ENCODE peak calls at places on chromosomes 12 and 14, in seven cellular contexts. Z is H7; V is neuronal stem cell; D is A673; B is colonic mucosa; C is CD8-positive, alpha-beta T cell; N is upper lobe of left lung. S is an unnamed sample.

GRCh38 chr14:96624661-96625435 is 122.7 kb downstream of the PAPOLA start:
- DNase-seq in Z (peak; percentile 63), V (no peak), D (no peak), B (no peak), C (no peak), N (no peak), S (no peak)

GRCh38 chr12:48029401-48029770 is 25.1 kb upstream of the COL2A1 start:
- DNase-seq in Z (peak; percentile 30), V (no peak), D (no peak), B (no peak), C (no peak), N (no peak), S (no peak)

GRCh38 chr12:73421832-73422231 is 1115.8 kb upstream of the ATXN7L3B start:
- DNase-seq in Z (no peak), V (no peak), D (no peak), B (no peak), C (no peak), N (no peak), S (peak; percentile 79)

GRCh38 chr14:22883191-22883976 is at the start of gene REM2:
- DNase-seq in Z (peak; percentile 83), V (no peak), D (no peak), B (no peak), C (no peak), N (no peak), S (no peak)

GRCh38 chr14:96649327-96649601 is 147.1 kb downstream of the PAPOLA start:
- DNase-seq in Z (no peak), V (no peak), D (no peak), B (no peak), C (no peak), N (peak; percentile 73), S (no peak)

GRCh38 chr14:74763803-74764531 is 851 bp downstream of the YLPM1 start:
- DNase-seq in Z (peak; percentile 37), V (no peak), D (no peak), B (peak; percentile 30), C (peak; percentile 3), N (peak; percentile 21), S (peak; percentile 70)

GRCh38 chr14:56687123-56687522 is 107.5 kb downstream of the TMEM260 start:
- DNase-seq in Z (no peak), V (no peak), D (no peak), B (no peak), C (no peak), N (no peak), S (no peak)

GRCh38 chr14:101962503-101962874 is 1.9 kb upstream of the DYNC1H1 start:
- DNase-seq in Z (no peak), V (no peak), D (peak; percentile 97), B (peak; percentile 59), C (no peak), N (peak; percentile 71), S (peak; percentile 86)

GRCh38 chr12:71371132-71371531 is 68.5 kb upstream of the LGR5 start:
- DNase-seq in Z (no peak), V (no peak), D (peak; percentile 35), B (no peak), C (no peak), N (no peak), S (no peak)

GRCh38 chr14:59130472-59130871 is 58.0 kb upstream of the DAAM1 start:
- DNase-seq in Z (no peak), V (no peak), D (peak; percentile 7), B (no peak), C (no peak), N (no peak), S (no peak)

GRCh38 chr12:27779837-27780611 is at the start of the genes KLHL42 and MANSC4:
- DNase-seq in Z (peak; percentile 92), V (peak; percentile 73), D (peak; percentile 80), B (peak; percentile 64), C (peak; percentile 60), N (peak; percentile 75), S (peak; percentile 80)

GRCh38 chr14:103074699-103075341 is 9.2 kb upstream of the LBHD2 start:
- DNase-seq in Z (no peak), V (no peak), D (no peak), B (peak; percentile 79), C (no peak), N (peak; percentile 80), S (no peak)
- H3K4me3 ChIP-seq in Z (peak overlapping the region; percentile 64), V (no peak overlapping the region), D (peak overlapping the region; percentile 47), B (peak overlapping the region; percentile 40), C (peak overlapping the region; percentile 35), N (peak overlapping the region; percentile 50), S (peak overlapping the region; percentile 34)

DNA sequence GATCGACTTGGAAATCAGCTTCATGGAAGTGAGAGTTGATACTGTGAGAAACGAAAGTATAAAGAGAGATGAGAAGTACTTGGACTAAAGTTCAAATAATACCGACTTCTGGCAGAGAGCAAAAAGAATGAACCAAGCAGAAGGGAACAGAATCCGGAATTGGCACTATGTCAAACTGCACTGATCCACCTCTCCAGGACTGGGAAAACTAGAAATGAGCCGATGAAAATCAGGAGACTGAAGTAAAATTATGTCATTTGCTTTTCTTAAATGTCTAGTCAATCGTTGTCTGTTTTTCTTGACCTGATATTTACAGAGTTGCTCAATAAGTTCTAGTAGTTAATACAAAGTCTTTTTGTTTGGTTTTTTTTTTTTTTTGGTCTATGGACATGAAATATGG is 163.0 kb upstream of the FOXG1 start:
- DNase-seq in Z (no peak), V (no peak), D (no peak), B (no peak), C (no peak), N (no peak), S (peak; percentile 22)
- H3K4me3 ChIP-seq in Z (no peak overlapping the region), V (no peak overlapping the region), D (no peak overlapping the region), B (no peak overlapping the region), C (no peak overlapping the region), N (no peak overlapping the region), S (no peak overlapping the region)

GRCh38 chr14:35335388-35336092 is 43.4 kb downstream of the PSMA6 start:
- DNase-seq in Z (no peak), V (no peak), D (no peak), B (peak; percentile 97), C (no peak), N (peak; percentile 73), S (no peak)
- H3K4me3 ChIP-seq in Z (no peak overlapping the region), V (no peak overlapping the region), D (no peak overlapping the region), B (peak overlapping the region; percentile 3), C (no peak overlapping the region), N (peak overlapping the region; percentile 7), S (no peak overlapping the region)

GRCh38 chr12:41743835-41744234 is 400.8 kb downstream of the GXYLT1 start:
- DNase-seq in Z (no peak), V (no peak), D (no peak), B (no peak), C (no peak), N (no peak), S (peak; percentile 26)

GRCh38 chr12:41739066-41739465 is 405.6 kb downstream of the GXYLT1 start:
- DNase-seq in Z (no peak), V (no peak), D (no peak), B (no peak), C (no peak), N (no peak), S (peak; percentile 17)
- H3K4me3 ChIP-seq in Z (no peak overlapping the region), V (no peak overlapping the region), D (no peak overlapping the region), B (no peak overlapping the region), C (no peak overlapping the region), N (no peak overlapping the region), S (no peak overlapping the region)

GRCh38 chr12:121807656-121808347 is 4.0 kb downstream of the SETD1B start:
- DNase-seq in Z (no peak), V (no peak), D (no peak), B (no peak), C (no peak), N (no peak), S (no peak)
- H3K4me3 ChIP-seq in Z (no peak overlapping the region), V (no peak overlapping the region), D (no peak overlapping the region), B (no peak overlapping the region), C (peak overlapping the region; percentile 15), N (no peak overlapping the region), S (no peak overlapping the region)

DNA sequence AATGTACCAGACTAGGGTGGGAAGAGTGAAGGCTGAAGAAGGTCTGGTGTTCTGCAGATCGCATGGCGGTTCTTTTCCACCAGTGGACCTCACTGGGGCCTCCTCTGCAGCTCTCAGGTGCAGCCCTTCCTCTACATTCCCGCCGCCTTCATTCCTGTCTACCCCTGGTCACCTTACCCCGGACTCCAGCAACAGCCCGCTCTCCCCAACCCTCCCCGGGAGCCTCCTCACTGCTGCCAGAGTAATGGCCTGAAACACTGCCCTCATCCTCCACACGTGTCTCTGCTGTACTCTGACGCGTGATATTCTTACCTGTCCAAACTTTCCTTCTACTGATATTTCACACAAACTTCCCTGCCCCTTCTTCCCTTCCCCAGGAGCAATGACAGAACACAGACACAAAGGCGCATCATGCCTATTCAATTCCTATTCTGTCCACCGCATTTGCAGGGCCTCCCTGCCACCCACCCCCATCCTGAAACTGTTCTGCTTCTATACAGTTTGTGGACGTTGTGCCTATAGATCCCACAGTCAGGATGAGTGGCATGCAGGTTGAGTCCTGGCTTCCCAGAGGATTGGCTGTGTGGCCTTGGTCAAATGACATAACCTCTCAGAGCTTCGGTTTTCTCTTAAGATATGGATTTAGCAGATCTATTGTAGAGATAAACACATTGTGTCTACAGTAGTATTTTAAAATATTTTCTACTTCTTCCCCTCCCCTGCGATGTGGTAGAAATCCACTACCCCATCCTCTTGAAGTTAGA is 1.7 kb upstream of the NUAK1 start:
- DNase-seq in Z (peak; percentile 46), V (no peak), D (no peak), B (no peak), C (no peak), N (no peak), S (no peak)
- H3K4me3 ChIP-seq in Z (peak overlapping the region; percentile 83), V (peak overlapping the region; percentile 82), D (peak overlapping the region; percentile 67), B (peak overlapping the region; percentile 62), C (no peak overlapping the region), N (peak overlapping the region; percentile 70), S (peak overlapping the region; percentile 57)

GRCh38 chr12:14773685-14774073 is 29.6 kb downstream of the WBP11 start:
- DNase-seq in Z (peak; percentile 27), V (no peak), D (no peak), B (no peak), C (peak; percentile 27), N (peak; percentile 44), S (no peak)

GRCh38 chr12:14774074-14774943 is 29.0 kb downstream of the WBP11 start:
- DNase-seq in Z (peak; percentile 94), V (peak; percentile 87), D (peak; percentile 94), B (peak; percentile 98), C (peak; percentile 75), N (peak; percentile 97), S (peak; percentile 98)

GRCh38 chr12:14774944-14775651 is 28.2 kb downstream of the WBP11 start:
- DNase-seq in Z (peak; percentile 69), V (no peak), D (peak; percentile 45), B (peak; percentile 61), C (peak; percentile 5), N (peak; percentile 41), S (peak; percentile 73)

GRCh38 chr12:14771651-14772137 is 31.6 kb downstream of the WBP11 start:
- DNase-seq in Z (peak; percentile 76), V (no peak), D (peak; percentile 4), B (no peak), C (peak; percentile 29), N (no peak), S (no peak)

GRCh38 chr12:14772946-14773345 is 30.3 kb downstream of the WBP11 start:
- DNase-seq in Z (peak; percentile 27), V (no peak), D (no peak), B (no peak), C (no peak), N (no peak), S (no peak)
- H3K4me3 ChIP-seq in Z (peak overlapping the region; percentile 87), V (no peak overlapping the region), D (no peak overlapping the region), B (no peak overlapping the region), C (no peak overlapping the region), N (no peak overlapping the region), S (no peak overlapping the region)

GRCh38 chr12:31316964-31317363 is 9.0 kb downstream of the SINHCAF start:
- DNase-seq in Z (no peak), V (no peak), D (no peak), B (no peak), C (no peak), N (no peak), S (no peak)
- H3K4me3 ChIP-seq in Z (no peak overlapping the region), V (no peak overlapping the region), D (peak overlapping the region; percentile 32), B (no peak overlapping the region), C (peak overlapping the region; percentile 36), N (peak overlapping the region; percentile 41), S (no peak overlapping the region)

GRCh38 chr14:34554540-34555250 is 15.2 kb upstream of the EAPP start:
- DNase-seq in Z (peak; percentile 52), V (no peak), D (peak; percentile 80), B (peak; percentile 45), C (no peak), N (no peak), S (peak; percentile 19)
- H3K4me3 ChIP-seq in Z (no peak overlapping the region), V (no peak overlapping the region), D (no peak overlapping the region), B (no peak overlapping the region), C (no peak overlapping the region), N (peak overlapping the region; percentile 3), S (no peak overlapping the region)